ENCODE peak calls at places on chromosomes 3 and 15, in five cellular contexts. J is uterus; P is CD8-positive, alpha-beta memory T cell; B is DND-41; G is spleen. D is an unnamed sample.
A peak's percentile ranks its signal among the peaks of the same experiment; 100 is the strongest.

GRCh38 chr3:182327196-182327681 is 466.1 kb upstream of the ATP11B start:
- DNase-seq in J (no peak), P (no peak), B (no peak), G (no peak), D (no peak)

GRCh38 chr3:73622135-73622534 is 2.6 kb downstream of the PDZRN3 start:
- DNase-seq in J (peak; percentile 45), P (no peak), B (no peak), G (no peak), D (no peak)

GRCh38 chr3:27423463-27423862 is 54.3 kb upstream of the NEK10 start:
- DNase-seq in J (no peak), P (no peak), B (no peak), G (no peak), D (no peak)

GRCh38 chr3:481680-482079 is 285.1 kb downstream of the CHL1 start:
- DNase-seq in J (no peak), P (no peak), B (no peak), G (no peak), D (no peak)

GRCh38 chr3:187742351-187743171 is 2.7 kb downstream of the BCL6 start:
- DNase-seq in J (peak; percentile 81), P (no peak), B (peak; percentile 72), G (no peak), D (no peak)

GRCh38 chr3:65177879-65178484 is 490.2 kb upstream of the ADAMTS9 start:
- DNase-seq in J (no peak), P (no peak), B (no peak), G (no peak), D (no peak)

GRCh38 chr15:59329570-59330350 is 42.9 kb downstream of the MYO1E start:
- DNase-seq in J (no peak), P (no peak), B (no peak), G (no peak), D (no peak)

GRCh38 chr3:195774917-195775316 is 36.8 kb downstream of the MUC4 start:
- DNase-seq in J (no peak), P (no peak), B (peak; percentile 53), G (peak; percentile 49), D (peak; percentile 19)

GRCh38 chr3:33218446-33219174 is at the start of gene SUSD5:
- DNase-seq in J (no peak), P (no peak), B (no peak), G (no peak), D (peak; percentile 56)

GRCh38 chr3:125069452-125069851 is 13.7 kb upstream of the HEG1 start:
- DNase-seq in J (no peak), P (no peak), B (no peak), G (no peak), D (no peak)

GRCh38 chr3:122880173-122880572 is 85.3 kb downstream of the SLC49A4 start:
- DNase-seq in J (no peak), P (no peak), B (no peak), G (no peak), D (no peak)

GRCh38 chr3:45132568-45133211 is 13.5 kb downstream of the CDCP1 start:
- DNase-seq in J (no peak), P (no peak), B (no peak), G (no peak), D (no peak)

GRCh38 chr3:124765197-124765596 is 34.9 kb downstream of the UMPS start:
- DNase-seq in J (peak; percentile 12), P (no peak), B (no peak), G (peak; percentile 57), D (no peak)

GRCh38 chr15:86044981-86045380 is 34.7 kb upstream of the AGBL1 start:
- DNase-seq in J (no peak), P (no peak), B (peak; percentile 72), G (no peak), D (no peak)

GRCh38 chr3:50608278-50608677 is 3.3 kb downstream of the CISH start:
- DNase-seq in J (no peak), P (no peak), B (peak; percentile 53), G (no peak), D (no peak)

GRCh38 chr3:50610992-50611463 is 546 bp downstream of the CISH start:
- DNase-seq in J (no peak), P (no peak), B (no peak), G (peak; percentile 84), D (peak; percentile 26)

GRCh38 chr3:50610181-50610971 is 1.2 kb downstream of the CISH start:
- DNase-seq in J (no peak), P (peak; percentile 27), B (peak; percentile 66), G (no peak), D (no peak)

GRCh38 chr3:50609071-50609742 is 2.4 kb downstream of the CISH start:
- DNase-seq in J (no peak), P (no peak), B (peak; percentile 52), G (no peak), D (no peak)

DNA sequence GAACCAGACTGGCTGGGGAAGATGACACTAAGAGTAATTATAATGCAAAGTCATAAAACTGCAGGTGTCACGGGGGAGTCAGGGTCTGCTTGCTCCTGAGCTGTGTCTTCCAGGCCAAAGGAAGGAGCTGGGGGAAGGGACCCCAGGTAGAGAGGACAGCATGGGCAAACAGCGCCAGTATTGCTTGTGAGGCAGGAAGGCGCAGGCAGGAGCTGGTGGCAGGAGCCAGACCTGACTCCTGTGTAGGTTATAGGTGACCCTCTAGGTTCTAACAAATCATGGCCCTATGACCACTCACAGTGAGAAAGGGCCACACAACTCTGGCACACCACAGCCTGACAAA is 1.9 kb downstream of the CISH start:
- DNase-seq in J (no peak), P (no peak), B (peak; percentile 57), G (no peak), D (no peak)
- H3K4me3 ChIP-seq in J (no peak overlapping the region), P (peak overlapping the region; percentile 98), B (peak overlapping the region; percentile 82), G (peak overlapping the region; percentile 72), D (no peak overlapping the region)

GRCh38 chr3:46871222-46871621 is 6.3 kb upstream of the PTH1R start:
- DNase-seq in J (no peak), P (no peak), B (no peak), G (no peak), D (peak; percentile 65)

GRCh38 chr3:46874430-46874829 is 3.1 kb upstream of the PTH1R start:
- DNase-seq in J (no peak), P (no peak), B (no peak), G (no peak), D (no peak)

GRCh38 chr3:46875560-46875959 is 2.0 kb upstream of the PTH1R start:
- DNase-seq in J (no peak), P (no peak), B (no peak), G (no peak), D (no peak)

GRCh38 chr3:46870651-46871050 is 6.9 kb upstream of the PTH1R start:
- DNase-seq in J (no peak), P (no peak), B (no peak), G (no peak), D (no peak)

GRCh38 chr3:46873521-46873920 is 4.0 kb upstream of the PTH1R start:
- DNase-seq in J (no peak), P (no peak), B (no peak), G (no peak), D (no peak)
- H3K27me3 ChIP-seq in J (no peaks in the 10 kb centered on the region), P (no peaks in the 10 kb centered on the region), B (no peaks in the 10 kb centered on the region), G (no peaks in the 10 kb centered on the region), D (no peaks in the 10 kb centered on the region)

DNA sequence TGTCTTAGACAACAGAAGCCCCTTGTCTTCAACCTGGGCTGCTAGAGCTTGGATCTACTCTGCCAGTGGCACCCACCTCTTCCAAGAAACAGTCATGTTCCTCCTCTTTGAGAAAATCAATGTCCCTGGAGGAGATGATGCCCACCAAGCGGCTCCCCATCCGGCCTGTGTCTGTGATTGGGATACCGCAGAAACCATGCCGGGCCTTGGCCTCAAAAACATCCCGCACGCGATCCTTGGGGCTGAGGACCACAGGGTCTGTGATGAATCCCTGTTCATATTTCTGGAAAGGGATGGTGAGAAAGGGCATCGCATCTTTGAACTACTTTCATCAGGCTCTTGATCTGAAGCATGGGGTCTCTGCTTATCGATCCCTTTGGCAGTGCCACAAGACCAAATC is 1.6 kb downstream of the IMPDH2 start:
- DNase-seq in J (no peak), P (no peak), B (no peak), G (no peak), D (no peak)
- H3K4me3 ChIP-seq in J (no peak overlapping the region), P (no peak overlapping the region), B (no peak overlapping the region), G (no peak overlapping the region), D (no peak overlapping the region)

DNA sequence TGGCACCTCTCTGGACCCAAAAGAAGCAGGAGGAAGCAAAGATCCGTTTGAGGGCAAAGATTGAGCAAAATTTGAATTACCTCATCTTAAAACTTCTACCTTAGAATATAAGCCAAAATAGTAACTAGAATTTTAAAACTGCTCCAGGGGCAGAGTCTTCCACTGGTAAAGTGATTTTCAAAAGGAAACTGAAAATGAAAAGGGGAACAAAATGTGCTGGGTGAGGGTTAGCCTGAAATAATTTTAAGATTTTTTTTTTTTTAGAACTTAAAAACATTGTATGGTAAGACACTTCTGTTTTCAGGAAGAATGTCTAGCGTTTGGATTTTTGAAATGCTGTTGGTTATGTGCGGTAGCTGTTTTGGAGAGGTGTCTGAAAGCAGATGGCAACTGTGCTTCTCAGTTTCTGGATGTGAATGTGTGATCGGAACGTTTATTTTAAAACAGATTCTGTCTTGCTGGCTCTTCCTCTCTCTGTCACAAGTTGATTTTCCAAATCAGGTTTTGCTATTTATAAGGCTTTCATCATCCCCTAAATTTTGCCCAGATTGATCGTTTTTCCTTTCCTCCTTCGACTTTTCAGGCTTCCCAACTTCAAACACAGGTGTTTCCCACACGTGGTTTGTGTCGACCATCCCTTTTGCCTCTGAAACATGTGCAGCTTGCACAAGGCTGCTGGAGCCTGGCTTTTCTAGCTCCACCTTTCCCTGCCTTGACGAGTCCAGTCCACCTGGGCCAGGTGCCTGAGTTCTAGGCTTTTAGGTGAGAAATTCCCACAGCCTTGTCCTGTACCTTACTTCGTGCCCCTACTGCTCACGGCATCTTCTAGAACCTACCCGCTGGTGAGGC is 3.3 kb downstream of the LRRK1 start:
- DNase-seq in J (no peak), P (no peak), B (no peak), G (no peak), D (no peak)
- H3K27me3 ChIP-seq in J (no peaks in the 10 kb centered on the region), P (peaks cover 21% of the 10 kb centered on the region), B (no peaks in the 10 kb centered on the region), G (peaks cover 10% of the 10 kb centered on the region), D (no peaks in the 10 kb centered on the region)

GRCh38 chr15:100928632-100929280 is 9.6 kb downstream of the LRRK1 start:
- DNase-seq in J (no peak), P (no peak), B (no peak), G (no peak), D (no peak)

GRCh38 chr15:100926971-100927756 is 8.0 kb downstream of the LRRK1 start:
- DNase-seq in J (no peak), P (no peak), B (no peak), G (no peak), D (no peak)

GRCh38 chr15:100930306-100930848 is 11.2 kb downstream of the LRRK1 start:
- DNase-seq in J (no peak), P (no peak), B (no peak), G (no peak), D (no peak)

GRCh38 chr15:100931143-100931890 is 12.2 kb downstream of the LRRK1 start:
- DNase-seq in J (no peak), P (no peak), B (no peak), G (no peak), D (no peak)

DNA sequence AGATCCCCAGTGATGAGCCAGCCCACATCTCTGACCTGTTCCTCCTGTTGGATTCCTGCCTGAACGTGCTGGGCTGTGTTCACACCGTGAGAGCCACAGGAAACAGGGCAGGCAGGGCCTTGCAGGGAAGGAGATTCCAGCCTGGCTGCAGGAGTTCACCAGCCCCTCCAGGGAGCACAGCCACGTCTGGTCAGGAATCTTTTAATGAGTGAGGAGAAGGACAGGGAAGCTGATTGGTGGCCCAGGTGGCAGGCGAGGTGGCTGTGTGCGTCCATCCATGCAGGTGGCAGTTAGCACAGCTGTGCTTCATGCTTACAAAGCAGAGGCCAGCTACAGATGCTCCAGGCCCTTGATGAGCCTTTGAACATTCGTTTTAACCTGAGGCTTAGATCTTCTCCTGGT is 10.5 kb downstream of the LRRK1 start:
- DNase-seq in J (no peak), P (no peak), B (no peak), G (no peak), D (no peak)
- H3K4me3 ChIP-seq in J (no peak overlapping the region), P (no peak overlapping the region), B (no peak overlapping the region), G (no peak overlapping the region), D (no peak overlapping the region)